ENCODE peak calls at places on chromosome 20, in seven cellular contexts. A is HepG2, V is GM12878, R is K562, Y is HCT116, I is H1, L is SK-N-SH. G is an unnamed sample.

GRCh38 chr20:22974354-22974753 is 60.8 kb upstream of the SSTR4 start:
- DNase-seq in A (peak), V (no peak), R (peak), Y (peak), I (peak), L (no peak), G (no peak)

GRCh38 chr20:46657618-46658017 is 6.4 kb upstream of the SLC13A3 start:
- DNase-seq in A (no peak), V (no peak), R (no peak), Y (no peak), I (no peak), L (no peak), G (no peak)

GRCh38 chr20:62489186-62489939 is 13.6 kb upstream of the GATA5 start:
- DNase-seq in A (no peak), V (no peak), R (peak), Y (no peak), I (no peak), L (no peak), G (peak)

GRCh38 chr20:6079011-6079410 is 25.2 kb upstream of the LRRN4 start:
- DNase-seq in A (no peak), V (no peak), R (no peak), Y (no peak), I (no peak), L (no peak), G (no peak)

GRCh38 chr20:38434310-38434741 is 802 bp downstream of the SNHG17 start:
- DNase-seq in A (no peak), V (no peak), R (peak), Y (no peak), I (no peak), L (peak), G (no peak)

GRCh38 chr20:42341654-42342053 is 723.5 kb upstream of the CHD6 start:
- DNase-seq in A (no peak), V (no peak), R (no peak), Y (no peak), I (no peak), L (no peak), G (no peak)

GRCh38 chr20:58715709-58716475 is 23.3 kb downstream of the NPEPL1 start:
- DNase-seq in A (no peak), V (no peak), R (no peak), Y (no peak), I (peak), L (peak), G (no peak)

GRCh38 chr20:61135966-61136365 is 116.1 kb upstream of the CDH4 start:
- DNase-seq in A (no peak), V (no peak), R (no peak), Y (no peak), I (no peak), L (no peak), G (no peak)

GRCh38 chr20:2133318-2134183 is 31.9 kb downstream of the STK35 start:
- DNase-seq in A (no peak), V (peak), R (peak), Y (no peak), I (no peak), L (no peak), G (no peak)

GRCh38 chr20:4896119-4896700 is 105.1 kb downstream of the SLC23A2 start:
- DNase-seq in A (no peak), V (no peak), R (no peak), Y (no peak), I (no peak), L (no peak), G (no peak)

GRCh38 chr20:31936430-31936829 is 15.4 kb downstream of the PDRG1 start:
- DNase-seq in A (no peak), V (no peak), R (no peak), Y (no peak), I (no peak), L (no peak), G (no peak)

GRCh38 chr20:3273371-3273770 is 34.4 kb upstream of the SLC4A11 start:
- DNase-seq in A (no peak), V (no peak), R (no peak), Y (no peak), I (no peak), L (no peak), G (no peak)

GRCh38 chr20:38275815-38276550 is 15.4 kb upstream of the KIAA1755 start:
- DNase-seq in A (peak), V (no peak), R (peak), Y (no peak), I (no peak), L (no peak), G (no peak)

GRCh38 chr20:32327087-32327681 is 30.9 kb upstream of the ASXL1 start:
- DNase-seq in A (peak), V (no peak), R (peak), Y (no peak), I (no peak), L (no peak), G (no peak)

GRCh38 chr20:35618032-35618371 is 2.4 kb downstream of the SPAG4 start:
- DNase-seq in A (no peak), V (no peak), R (no peak), Y (no peak), I (no peak), L (no peak), G (no peak)

GRCh38 chr20:48769111-48769879 is 58.5 kb downstream of the PREX1 start:
- DNase-seq in A (no peak), V (no peak), R (peak), Y (no peak), I (no peak), L (no peak), G (no peak)

GRCh38 chr20:1943267-1944002 is 48.2 kb downstream of the SIRPA start:
- DNase-seq in A (peak), V (no peak), R (no peak), Y (no peak), I (no peak), L (no peak), G (no peak)

GRCh38 chr20:5881714-5882113 is 68.6 kb downstream of the TRMT6 start:
- DNase-seq in A (no peak), V (no peak), R (no peak), Y (no peak), I (no peak), L (no peak), G (no peak)

GRCh38 chr20:54086444-54087134 is 16.2 kb upstream of the BCAS1 start:
- DNase-seq in A (no peak), V (no peak), R (no peak), Y (no peak), I (no peak), L (no peak), G (no peak)

GRCh38 chr20:5970381-5970780 is 19.9 kb downstream of the MCM8 start:
- DNase-seq in A (no peak), V (no peak), R (no peak), Y (no peak), I (no peak), L (no peak), G (no peak)

GRCh38 chr20:5463007-5463686 is 146.4 kb upstream of the PROKR2 start:
- DNase-seq in A (no peak), V (no peak), R (no peak), Y (no peak), I (no peak), L (no peak), G (no peak)

GRCh38 chr20:36493013-36493800 is 48.1 kb upstream of the MYL9 start:
- DNase-seq in A (no peak), V (no peak), R (peak), Y (no peak), I (peak), L (peak), G (no peak)

GRCh38 chr20:13469262-13469661 is 169.5 kb downstream of the TASP1 start:
- DNase-seq in A (no peak), V (no peak), R (no peak), Y (no peak), I (no peak), L (no peak), G (no peak)

GRCh38 chr20:23634985-23635767 is 2.6 kb downstream of the CST3 start:
- DNase-seq in A (no peak), V (no peak), R (no peak), Y (no peak), I (no peak), L (no peak), G (peak)

DNA sequence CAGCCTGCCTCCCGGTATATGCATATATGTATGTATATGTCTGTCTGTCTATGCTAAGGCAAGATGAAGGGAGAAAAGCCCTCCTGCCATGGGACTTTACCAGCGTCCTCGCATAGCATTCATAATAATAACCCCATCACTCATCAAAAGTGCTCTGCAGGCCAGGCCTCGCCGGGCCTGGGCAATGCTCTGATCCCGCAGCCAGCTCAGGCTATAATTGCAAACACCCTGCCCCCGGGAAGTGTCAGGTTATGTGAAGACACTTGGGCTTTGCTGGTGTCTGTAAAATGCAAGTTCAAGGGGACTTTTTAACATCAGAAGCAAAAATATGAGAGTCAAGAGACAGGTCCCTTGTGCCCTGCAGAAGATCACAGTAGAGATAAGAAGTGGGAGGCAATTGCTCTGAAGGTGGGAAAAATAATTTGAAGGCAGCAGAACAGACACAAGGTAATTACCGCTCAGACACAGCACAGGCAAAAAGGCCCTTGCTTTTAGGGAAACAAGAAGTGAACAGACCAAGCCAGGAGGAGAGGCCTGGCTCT is 381.0 kb downstream of the MAFB start:
- DNase-seq in A (no peak), V (no peak), R (no peak), Y (no peak), I (no peak), L (no peak), G (no peak)
- TF ChIP-seq JUND in A (no peak), V (no peak), R (no peak), Y (no peak), I (no peak), L (no peak), G (no peak)

DNA sequence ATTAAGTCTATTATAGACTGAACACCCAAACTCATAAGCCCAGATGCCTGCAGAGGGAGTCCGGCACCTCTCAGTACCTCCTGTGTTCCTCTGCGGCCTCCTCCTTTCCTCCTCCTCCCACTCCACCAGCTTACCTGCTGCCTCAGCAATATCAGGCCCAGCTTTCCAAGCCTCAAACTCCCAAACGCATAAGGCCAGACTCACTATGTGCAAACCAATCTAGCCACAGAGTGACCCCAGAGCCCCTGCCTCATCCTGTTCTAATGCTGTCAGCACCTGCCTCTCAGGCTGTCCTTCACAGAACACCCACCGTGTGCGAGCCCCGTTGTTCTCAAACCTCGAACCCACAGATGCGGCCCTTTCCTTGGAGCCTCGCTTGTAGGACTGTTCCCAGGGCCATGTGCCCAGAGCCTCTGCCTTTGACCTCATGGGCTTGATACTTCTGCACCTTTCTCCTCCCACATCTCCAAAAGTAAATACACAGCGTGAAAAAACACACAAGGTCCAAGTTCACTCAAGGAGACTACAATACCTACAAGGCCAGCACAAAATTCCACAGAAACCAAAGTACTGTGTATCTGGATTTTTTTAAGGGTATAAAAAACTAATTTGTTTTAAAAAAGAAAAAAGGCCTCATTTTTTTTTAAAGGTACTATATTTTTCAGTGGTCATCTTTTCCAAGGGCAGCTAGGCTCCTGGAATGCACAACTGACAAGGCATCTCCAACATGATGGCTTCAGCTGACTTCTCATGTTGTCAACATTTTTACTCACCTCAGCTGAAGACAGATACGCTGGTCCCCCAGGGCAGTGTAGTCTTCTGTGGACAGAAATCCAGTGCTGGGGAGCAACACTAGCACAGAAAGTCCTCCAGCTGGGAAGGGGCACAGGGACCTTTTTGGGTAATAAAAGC is 52.3 kb downstream of the ABHD12 start:
- DNase-seq in A (peak), V (no peak), R (no peak), Y (no peak), I (peak), L (no peak), G (peak)
- TF ChIP-seq JUND in A (no peak), V (no peak), R (no peak), Y (no peak), I (no peak), L (no peak), G (no peak)

GRCh38 chr20:11186301-11187008 is 512.7 kb upstream of the JAG1 start:
- DNase-seq in A (no peak), V (no peak), R (no peak), Y (no peak), I (no peak), L (no peak), G (no peak)
- TF ChIP-seq JUND in A (no peak), V (no peak), R (no peak), Y (no peak), I (no peak), L (no peak), G (no peak)

DNA sequence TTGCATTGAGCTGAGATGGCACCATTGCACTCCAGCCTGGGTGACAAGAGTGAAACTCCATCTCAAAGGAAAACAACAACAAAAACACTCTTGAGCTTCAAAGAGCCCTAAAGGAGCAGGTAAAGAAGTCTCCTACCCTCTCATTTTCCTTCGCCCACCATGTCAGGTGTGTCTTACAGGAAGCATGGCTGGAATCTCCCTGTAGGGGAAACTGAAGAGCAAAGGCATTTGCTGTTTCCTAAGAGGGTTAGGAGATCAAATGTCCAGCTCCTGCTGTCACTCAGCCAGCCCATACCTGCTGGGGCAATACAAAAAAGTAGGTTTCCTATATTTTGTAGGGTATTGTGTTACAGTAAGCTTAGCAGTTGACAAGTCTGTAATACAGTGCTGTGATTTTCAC is 43.3 kb downstream of the SPATA2 start:
- DNase-seq in A (no peak), V (no peak), R (no peak), Y (no peak), I (no peak), L (no peak), G (no peak)
- TF ChIP-seq JUND in A (no peak), V (no peak), R (no peak), Y (no peak), I (no peak), L (no peak), G (no peak)

GRCh38 chr20:34582911-34583310 is 24.4 kb downstream of the MAP1LC3A start:
- DNase-seq in A (peak), V (no peak), R (peak), Y (no peak), I (no peak), L (no peak), G (no peak)

GRCh38 chr20:34579936-34580587 is 21.5 kb downstream of the MAP1LC3A start:
- DNase-seq in A (no peak), V (peak), R (no peak), Y (no peak), I (no peak), L (no peak), G (peak)

GRCh38 chr20:34580588-34580940 is 22.0 kb downstream of the MAP1LC3A start:
- DNase-seq in A (no peak), V (no peak), R (no peak), Y (no peak), I (no peak), L (no peak), G (no peak)

GRCh38 chr20:34582221-34582620 is 23.7 kb downstream of the MAP1LC3A start:
- DNase-seq in A (no peak), V (no peak), R (no peak), Y (no peak), I (no peak), L (no peak), G (no peak)

GRCh38 chr20:34581341-34582189 is 23.0 kb downstream of the MAP1LC3A start:
- DNase-seq in A (no peak), V (peak), R (no peak), Y (no peak), I (no peak), L (no peak), G (no peak)
- TF ChIP-seq JUND in A (no peak), V (no peak), R (no peak), Y (no peak), I (no peak), L (no peak), G (no peak)

DNA sequence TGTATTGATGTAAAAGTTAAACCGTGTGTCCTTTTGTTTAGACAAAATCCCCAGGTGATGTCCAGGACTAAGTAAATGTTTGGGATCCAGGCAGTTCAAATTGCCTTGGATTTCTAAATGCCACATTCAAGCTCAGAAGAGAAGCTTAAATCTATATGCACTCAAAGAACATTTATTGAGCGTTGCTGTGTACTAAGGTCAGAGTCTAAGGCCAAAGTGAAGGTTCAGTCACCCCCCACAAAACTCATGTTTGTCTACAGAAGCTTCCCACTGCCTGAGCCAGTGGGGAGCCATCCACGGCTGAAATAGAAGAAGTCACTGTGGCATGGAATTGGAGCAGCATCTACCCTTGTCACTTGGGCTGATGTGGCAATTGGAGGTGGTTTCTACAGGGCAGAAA is 70.7 kb upstream of the INSM1 start:
- DNase-seq in A (peak), V (no peak), R (no peak), Y (no peak), I (no peak), L (no peak), G (no peak)
- TF ChIP-seq JUND in A (no peak), V (no peak), R (no peak), Y (no peak), I (no peak), L (no peak), G (no peak)

G was measured in T47D.